ENCODE peak calls at places on chromosome 16, in four cellular contexts. One of them, this sample, is unnamed.

GRCh38 chr16:81170824-81171223 is 67.7 kb upstream of the BCO1 start:
- DNase-seq in MM.1S: no peak
- DNase-seq in pancreas: no peak
- DNase-seq in SK-N-MC: no peak
- DNase-seq in this sample: no peak

GRCh38 chr16:68455631-68456030 is 7.3 kb upstream of the SMPD3 start:
- DNase-seq in MM.1S: no peak
- DNase-seq in SK-N-MC: no peak
- DNase-seq in pancreas: no peak
- DNase-seq in this sample: no peak

GRCh38 chr16:87831421-87832136 is 37.7 kb downstream of the SLC7A5 start:
- DNase-seq in MM.1S: no peak
- DNase-seq in SK-N-MC: no peak
- DNase-seq in pancreas: peak
- DNase-seq in this sample: no peak

GRCh38 chr16:73949574-73950348 is 346.9 kb upstream of the PSMD7 start:
- DNase-seq in MM.1S: no peak
- DNase-seq in pancreas: no peak
- DNase-seq in SK-N-MC: no peak
- DNase-seq in this sample: peak

GRCh38 chr16:67873435-67874146 is 739 bp downstream of the EDC4 start:
- DNase-seq in pancreas: no peak
- DNase-seq in SK-N-MC: no peak
- DNase-seq in MM.1S: no peak
- DNase-seq in this sample: no peak

GRCh38 chr16:6880263-6880662 is 452.4 kb upstream of the RBFOX1 start:
- DNase-seq in SK-N-MC: no peak
- DNase-seq in pancreas: no peak
- DNase-seq in MM.1S: no peak
- DNase-seq in this sample: no peak

GRCh38 chr16:28181557-28181914 is 30.2 kb downstream of the XPO6 start:
- DNase-seq in MM.1S: no peak
- DNase-seq in pancreas: no peak
- DNase-seq in SK-N-MC: no peak
- DNase-seq in this sample: peak

GRCh38 chr16:81940781-81941560 is 70.3 kb downstream of the SDR42E1 start:
- DNase-seq in SK-N-MC: peak
- DNase-seq in MM.1S: no peak
- DNase-seq in pancreas: no peak
- DNase-seq in this sample: peak

GRCh38 chr16:77359065-77359502 is 75.8 kb downstream of the ADAMTS18 start:
- DNase-seq in pancreas: no peak
- DNase-seq in MM.1S: no peak
- DNase-seq in SK-N-MC: no peak
- DNase-seq in this sample: no peak

GRCh38 chr16:75648265-75649076 is 898 bp downstream of the TERF2IP start:
- DNase-seq in MM.1S: peak
- DNase-seq in pancreas: peak
- DNase-seq in SK-N-MC: no peak
- DNase-seq in this sample: no peak

GRCh38 chr16:73025506-73026131 is 22.3 kb downstream of the ZFHX3 start:
- DNase-seq in pancreas: no peak
- DNase-seq in MM.1S: no peak
- DNase-seq in SK-N-MC: no peak
- DNase-seq in this sample: no peak

GRCh38 chr16:66359811-66360608 is 6.5 kb upstream of the CDH5 start:
- DNase-seq in MM.1S: no peak
- DNase-seq in pancreas: no peak
- DNase-seq in SK-N-MC: no peak
- DNase-seq in this sample: no peak

GRCh38 chr16:70651524-70651923 is 5.2 kb downstream of the IL34 start:
- DNase-seq in MM.1S: no peak
- DNase-seq in pancreas: no peak
- DNase-seq in SK-N-MC: no peak
- DNase-seq in this sample: no peak

GRCh38 chr16:68980695-68981315 is 124.6 kb upstream of the HAS3 start:
- DNase-seq in MM.1S: no peak
- DNase-seq in SK-N-MC: no peak
- DNase-seq in pancreas: no peak
- DNase-seq in this sample: no peak

GRCh38 chr16:593406-593805 is 3.5 kb downstream of the RAB40C start:
- DNase-seq in SK-N-MC: no peak
- DNase-seq in MM.1S: no peak
- DNase-seq in pancreas: peak
- DNase-seq in this sample: no peak

GRCh38 chr16:11175850-11176341 is 80.1 kb downstream of the SOCS1 start:
- DNase-seq in pancreas: no peak
- DNase-seq in MM.1S: no peak
- DNase-seq in SK-N-MC: no peak
- DNase-seq in this sample: no peak

GRCh38 chr16:67733734-67734470 is 14.8 kb upstream of the GFOD2 start:
- DNase-seq in pancreas: no peak
- DNase-seq in SK-N-MC: no peak
- DNase-seq in MM.1S: no peak
- DNase-seq in this sample: no peak

GRCh38 chr16:87840462-87840978 is 28.8 kb downstream of the SLC7A5 start:
- DNase-seq in pancreas: peak
- DNase-seq in MM.1S: no peak
- DNase-seq in SK-N-MC: no peak
- DNase-seq in this sample: no peak

GRCh38 chr16:74169687-74170522 is 126.7 kb upstream of the PSMD7 start:
- DNase-seq in SK-N-MC: no peak
- DNase-seq in MM.1S: no peak
- DNase-seq in pancreas: no peak
- DNase-seq in this sample: no peak

GRCh38 chr16:79334127-79334526 is 266.4 kb downstream of the MAF start:
- DNase-seq in SK-N-MC: no peak
- DNase-seq in pancreas: no peak
- DNase-seq in MM.1S: no peak
- DNase-seq in this sample: no peak

GRCh38 chr16:82643936-82644630 is 17.3 kb downstream of the CDH13 start:
- DNase-seq in SK-N-MC: no peak
- DNase-seq in MM.1S: no peak
- DNase-seq in pancreas: no peak
- DNase-seq in this sample: no peak

GRCh38 chr16:64983983-64984382 is 137.9 kb downstream of the CDH11 start:
- DNase-seq in SK-N-MC: no peak
- DNase-seq in pancreas: no peak
- DNase-seq in MM.1S: no peak
- DNase-seq in this sample: no peak

GRCh38 chr16:9090101-9090959 is 1.1 kb upstream of the HAPSTR1 start:
- DNase-seq in SK-N-MC: no peak
- DNase-seq in pancreas: peak
- DNase-seq in MM.1S: peak
- DNase-seq in this sample: no peak

GRCh38 chr16:74275031-74275636 is 21.5 kb upstream of the PSMD7 start:
- DNase-seq in SK-N-MC: no peak
- DNase-seq in pancreas: no peak
- DNase-seq in MM.1S: peak
- DNase-seq in this sample: no peak

GRCh38 chr16:10171225-10171624 is 11.0 kb downstream of the GRIN2A start:
- DNase-seq in SK-N-MC: no peak
- DNase-seq in MM.1S: no peak
- DNase-seq in pancreas: no peak
- DNase-seq in this sample: no peak

GRCh38 chr16:88316941-88317618 is 65.7 kb upstream of the ZNF469 start:
- DNase-seq in MM.1S: no peak
- DNase-seq in pancreas: peak
- DNase-seq in SK-N-MC: no peak
- DNase-seq in this sample: no peak

GRCh38 chr16:71289732-71290062 is 495 bp upstream of the CMTR2 start:
- DNase-seq in MM.1S: no peak
- DNase-seq in pancreas: no peak
- DNase-seq in SK-N-MC: no peak
- DNase-seq in this sample: no peak

GRCh38 chr16:23013484-23013883 is 135.8 kb downstream of the USP31 start:
- DNase-seq in SK-N-MC: no peak
- DNase-seq in MM.1S: no peak
- DNase-seq in pancreas: no peak
- DNase-seq in this sample: no peak

GRCh38 chr16:83351846-83352245 is 455.9 kb upstream of the HSBP1 start:
- DNase-seq in MM.1S: no peak
- DNase-seq in SK-N-MC: no peak
- DNase-seq in pancreas: no peak
- DNase-seq in this sample: peak

GRCh38 chr16:78192734-78193133 is 93.3 kb downstream of the WWOX start:
- DNase-seq in SK-N-MC: no peak
- DNase-seq in pancreas: no peak
- DNase-seq in MM.1S: no peak
- DNase-seq in this sample: no peak

GRCh38 chr16:11835309-11835708 is 16.0 kb downstream of the RSL1D1 start:
- DNase-seq in SK-N-MC: no peak
- DNase-seq in pancreas: no peak
- DNase-seq in MM.1S: no peak
- DNase-seq in this sample: no peak

GRCh38 chr16:27751676-27752075 is 201.7 kb downstream of the KATNIP start:
- DNase-seq in SK-N-MC: no peak
- DNase-seq in MM.1S: no peak
- DNase-seq in pancreas: no peak
- DNase-seq in this sample: no peak

GRCh38 chr16:84999200-84999599 is 12.1 kb downstream of the ZDHHC7 start:
- DNase-seq in MM.1S: no peak
- DNase-seq in pancreas: no peak
- DNase-seq in SK-N-MC: no peak
- DNase-seq in this sample: no peak
- H3K4me3 ChIP-seq in MM.1S: no peak
- H3K4me3 ChIP-seq in pancreas: no peak
- H3K4me3 ChIP-seq in SK-N-MC: no peak
- H3K4me3 ChIP-seq in this sample: no peak

GRCh38 chr16:30428055-30428454 is 1.8 kb downstream of the DCTPP1 start:
- DNase-seq in MM.1S: no peak
- DNase-seq in SK-N-MC: no peak
- DNase-seq in pancreas: no peak
- DNase-seq in this sample: no peak
- H3K4me3 ChIP-seq in MM.1S: no peak
- H3K4me3 ChIP-seq in SK-N-MC: no peak
- H3K4me3 ChIP-seq in pancreas: no peak
- H3K4me3 ChIP-seq in this sample: no peak

GRCh38 chr16:56935201-56935600 is 3.3 kb downstream of the HERPUD1 start:
- DNase-seq in MM.1S: no peak
- DNase-seq in pancreas: no peak
- DNase-seq in SK-N-MC: no peak
- DNase-seq in this sample: no peak
- H3K4me3 ChIP-seq in MM.1S: peak
- H3K4me3 ChIP-seq in pancreas: peak
- H3K4me3 ChIP-seq in SK-N-MC: peak
- H3K4me3 ChIP-seq in this sample: peak

DNA sequence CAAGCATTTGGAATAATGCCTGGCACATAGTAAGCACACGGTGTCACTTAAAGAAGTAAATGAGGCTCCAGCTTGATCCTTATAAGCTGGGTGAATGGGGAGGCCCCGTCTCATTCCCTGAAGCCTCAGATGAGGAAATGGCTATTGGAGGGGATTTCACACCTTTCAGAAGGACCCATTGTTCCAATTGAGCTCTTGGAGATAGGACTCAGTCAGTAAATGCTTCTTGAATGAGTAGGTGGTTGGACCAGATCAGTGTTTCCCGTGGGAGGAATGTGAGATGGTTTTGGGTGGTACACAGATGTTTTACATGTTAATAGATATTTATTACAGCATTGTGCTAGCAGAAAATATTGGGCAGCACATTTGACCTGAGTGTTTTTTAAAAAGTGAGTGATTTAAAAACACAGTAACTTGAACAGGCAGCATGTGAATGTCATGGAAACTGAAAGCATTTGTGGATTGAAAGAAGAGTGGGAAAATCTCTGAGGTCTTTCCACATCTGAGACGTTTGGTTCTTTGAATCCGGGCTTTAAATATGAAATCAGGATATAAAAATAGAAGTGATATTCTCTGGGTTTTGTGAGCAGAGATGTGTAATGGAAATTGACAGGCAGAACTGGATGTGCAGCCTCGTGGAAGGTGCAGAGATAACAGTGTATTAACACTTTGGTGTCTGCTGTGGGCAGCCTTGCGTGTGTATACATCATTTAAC is 36.4 kb upstream of the ARHGAP17 start:
- DNase-seq in MM.1S: no peak
- DNase-seq in pancreas: no peak
- DNase-seq in SK-N-MC: no peak
- DNase-seq in this sample: peak
- H3K4me3 ChIP-seq in MM.1S: no peak
- H3K4me3 ChIP-seq in pancreas: no peak
- H3K4me3 ChIP-seq in SK-N-MC: no peak
- H3K4me3 ChIP-seq in this sample: no peak

GRCh38 chr16:14365200-14365851 is 264.7 kb downstream of the PARN start:
- DNase-seq in SK-N-MC: no peak
- DNase-seq in MM.1S: no peak
- DNase-seq in pancreas: no peak
- DNase-seq in this sample: no peak
- H3K4me3 ChIP-seq in SK-N-MC: no peak
- H3K4me3 ChIP-seq in MM.1S: no peak
- H3K4me3 ChIP-seq in pancreas: no peak
- H3K4me3 ChIP-seq in this sample: no peak

GRCh38 chr16:51147776-51148673 is 3.0 kb downstream of the SALL1 start:
- DNase-seq in MM.1S: no peak
- DNase-seq in pancreas: no peak
- DNase-seq in SK-N-MC: no peak
- DNase-seq in this sample: no peak

GRCh38 chr16:51150159-51150893 is 744 bp downstream of the SALL1 start:
- DNase-seq in MM.1S: no peak
- DNase-seq in pancreas: peak
- DNase-seq in SK-N-MC: no peak
- DNase-seq in this sample: no peak

GRCh38 chr16:51149251-51149661 is 1.8 kb downstream of the SALL1 start:
- DNase-seq in pancreas: no peak
- DNase-seq in SK-N-MC: no peak
- DNase-seq in MM.1S: no peak
- DNase-seq in this sample: no peak

GRCh38 chr16:51149721-51150158 is 1.3 kb downstream of the SALL1 start:
- DNase-seq in SK-N-MC: no peak
- DNase-seq in MM.1S: no peak
- DNase-seq in pancreas: peak
- DNase-seq in this sample: no peak

DNA sequence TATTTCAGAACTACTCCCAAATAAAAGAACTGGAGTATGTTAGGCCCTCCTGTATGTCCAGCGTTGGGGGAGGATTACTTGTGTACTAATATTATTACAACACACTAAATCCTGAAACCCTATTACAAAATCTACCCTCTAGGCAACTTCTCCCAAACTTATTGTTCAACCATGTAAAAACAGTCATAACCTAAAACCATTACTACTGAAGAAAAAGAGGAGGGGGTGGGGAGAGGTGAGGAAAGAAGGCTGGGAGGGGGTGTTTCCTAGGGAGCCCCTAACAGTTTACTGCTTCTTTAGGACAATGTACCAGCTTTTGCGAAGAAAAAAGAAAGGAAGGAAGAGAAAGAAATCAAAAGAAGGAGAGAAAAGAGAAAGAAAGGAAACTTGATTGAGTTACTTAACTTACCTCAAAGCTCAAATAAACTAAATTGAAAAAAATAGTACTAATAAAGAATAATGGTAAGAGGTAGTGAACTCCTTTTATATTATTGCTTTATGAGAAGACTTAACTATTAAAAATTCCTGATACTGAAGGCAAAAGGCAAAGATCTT is 2.3 kb downstream of the SALL1 start:
- DNase-seq in pancreas: no peak
- DNase-seq in SK-N-MC: no peak
- DNase-seq in MM.1S: no peak
- DNase-seq in this sample: no peak
- H3K4me3 ChIP-seq in pancreas: no peak
- H3K4me3 ChIP-seq in SK-N-MC: no peak
- H3K4me3 ChIP-seq in MM.1S: no peak
- H3K4me3 ChIP-seq in this sample: peak

This sample was measured in BJ.